ENCODE peak calls at places on chromosomes 6 and 20, in five cellular contexts. O is MM.1S, S is brain microvascular endothelial cell, T is lung, A is SJSA1. Y is an unnamed sample.

GRCh38 chr20:14963262-14963663 is 625.9 kb upstream of the FLRT3 start:
- DNase-seq in O (no peak), S (peak), T (no peak), A (no peak), Y (no peak)

GRCh38 chr20:41135187-41135887 is 2.0 kb upstream of the PLCG1 start:
- DNase-seq in O (peak), S (no peak), T (no peak), A (peak), Y (no peak)

GRCh38 chr6:137309078-137309762 is 90.0 kb upstream of the IFNGR1 start:
- DNase-seq in O (no peak), S (peak), T (peak), A (peak), Y (no peak)

GRCh38 chr6:90204327-90204726 is 92.3 kb downstream of the BACH2 start:
- DNase-seq in O (no peak), S (no peak), T (no peak), A (no peak), Y (no peak)

GRCh38 chr6:89925826-89926225 is 31.6 kb downstream of the GJA10 start:
- DNase-seq in O (no peak), S (no peak), T (no peak), A (no peak), Y (no peak)

GRCh38 chr20:16761305-16761829 is 13.2 kb downstream of the OTOR start:
- DNase-seq in O (peak), S (peak), T (peak), A (peak), Y (no peak)

GRCh38 chr20:23245553-23246128 is 105.0 kb upstream of the NXT1 start:
- DNase-seq in O (no peak), S (no peak), T (peak), A (peak), Y (peak)

GRCh38 chr20:34954905-34955231 is 738 bp downstream of the GSS start:
- DNase-seq in O (no peak), S (peak), T (no peak), A (no peak), Y (no peak)

GRCh38 chr6:107670792-107671199 is 153.3 kb downstream of the SCML4 start:
- DNase-seq in O (no peak), S (peak), T (peak), A (no peak), Y (peak)

GRCh38 chr20:11734431-11734830 is 183.3 kb upstream of the BTBD3 start:
- DNase-seq in O (no peak), S (no peak), T (no peak), A (no peak), Y (no peak)

GRCh38 chr20:12051206-12052163 is 133.8 kb downstream of the BTBD3 start:
- DNase-seq in O (no peak), S (no peak), T (no peak), A (no peak), Y (no peak)

GRCh38 chr6:47897233-47897632 is 115.4 kb downstream of the OPN5 start:
- DNase-seq in O (no peak), S (no peak), T (no peak), A (no peak), Y (no peak)

GRCh38 chr20:62141397-62142251 is 1.6 kb downstream of the PSMA7 start:
- DNase-seq in O (peak), S (no peak), T (no peak), A (peak), Y (no peak)

GRCh38 chr20:52047811-52048302 is 143.7 kb downstream of the ZFP64 start:
- DNase-seq in O (no peak), S (peak), T (no peak), A (peak), Y (no peak)

GRCh38 chr20:21514553-21515251 is 838 bp upstream of the NKX2-2 start:
- DNase-seq in O (no peak), S (no peak), T (no peak), A (peak), Y (no peak)

GRCh38 chr6:163926642-163927041 is 512.1 kb downstream of the QKI start:
- DNase-seq in O (no peak), S (no peak), T (no peak), A (no peak), Y (no peak)

GRCh38 chr20:3115190-3116107 is 30.9 kb upstream of the AVP start:
- DNase-seq in O (peak), S (peak), T (no peak), A (peak), Y (peak)

GRCh38 chr20:41998539-41999341 is 380.6 kb upstream of the CHD6 start:
- DNase-seq in O (no peak), S (no peak), T (no peak), A (no peak), Y (peak)

GRCh38 chr6:89438248-89438647 is 5.3 kb downstream of the ANKRD6 start:
- DNase-seq in O (no peak), S (no peak), T (no peak), A (no peak), Y (no peak)

GRCh38 chr6:125821825-125822281 is 31.1 kb downstream of the NCOA7 start:
- DNase-seq in O (no peak), S (no peak), T (no peak), A (no peak), Y (no peak)

GRCh38 chr6:108839068-108839467 is 9.2 kb upstream of the ARMC2 start:
- DNase-seq in O (no peak), S (no peak), T (no peak), A (no peak), Y (no peak)

GRCh38 chr6:137945149-137945498 is 78.1 kb downstream of the TNFAIP3 start:
- DNase-seq in O (no peak), S (no peak), T (no peak), A (no peak), Y (no peak)

GRCh38 chr6:165245287-165245686 is 64.1 kb downstream of the C6orf118 start:
- DNase-seq in O (no peak), S (no peak), T (no peak), A (peak), Y (no peak)

GRCh38 chr6:119463081-119463626 is 113.6 kb upstream of the MAN1A1 start:
- DNase-seq in O (peak), S (no peak), T (no peak), A (no peak), Y (peak)

GRCh38 chr20:37686762-37687477 is 6.9 kb upstream of the CTNNBL1 start:
- DNase-seq in O (no peak), S (peak), T (no peak), A (no peak), Y (no peak)

GRCh38 chr6:49142422-49143151 is 320.5 kb downstream of the MMUT start:
- DNase-seq in O (no peak), S (no peak), T (no peak), A (no peak), Y (no peak)

GRCh38 chr6:3847521-3847920 is 1.7 kb upstream of the FAM50B start:
- DNase-seq in O (no peak), S (no peak), T (no peak), A (no peak), Y (no peak)

GRCh38 chr20:34637245-34638185 is 39.4 kb downstream of the PIGU start:
- DNase-seq in O (no peak), S (peak), T (no peak), A (peak), Y (no peak)

GRCh38 chr6:108521616-108522107 is 39.1 kb upstream of the FOXO3 start:
- DNase-seq in O (no peak), S (no peak), T (no peak), A (no peak), Y (no peak)

GRCh38 chr6:110660066-110660655 is 155.1 kb downstream of the CDK19 start:
- DNase-seq in O (no peak), S (no peak), T (no peak), A (no peak), Y (no peak)

GRCh38 chr6:110665600-110665999 is 149.7 kb downstream of the CDK19 start:
- DNase-seq in O (no peak), S (no peak), T (no peak), A (no peak), Y (no peak)

GRCh38 chr6:110662468-110663211 is 152.6 kb downstream of the CDK19 start:
- DNase-seq in O (no peak), S (no peak), T (no peak), A (no peak), Y (no peak)

GRCh38 chr6:110661426-110661825 is 153.8 kb downstream of the CDK19 start:
- DNase-seq in O (no peak), S (no peak), T (no peak), A (no peak), Y (no peak)

GRCh38 chr6:110664933-110665332 is 150.3 kb downstream of the CDK19 start:
- DNase-seq in O (no peak), S (no peak), T (no peak), A (no peak), Y (no peak)
- H3K4me3 ChIP-seq in O (no peak), S (no peak), T (no peak), A (no peak), Y (no peak)

DNA sequence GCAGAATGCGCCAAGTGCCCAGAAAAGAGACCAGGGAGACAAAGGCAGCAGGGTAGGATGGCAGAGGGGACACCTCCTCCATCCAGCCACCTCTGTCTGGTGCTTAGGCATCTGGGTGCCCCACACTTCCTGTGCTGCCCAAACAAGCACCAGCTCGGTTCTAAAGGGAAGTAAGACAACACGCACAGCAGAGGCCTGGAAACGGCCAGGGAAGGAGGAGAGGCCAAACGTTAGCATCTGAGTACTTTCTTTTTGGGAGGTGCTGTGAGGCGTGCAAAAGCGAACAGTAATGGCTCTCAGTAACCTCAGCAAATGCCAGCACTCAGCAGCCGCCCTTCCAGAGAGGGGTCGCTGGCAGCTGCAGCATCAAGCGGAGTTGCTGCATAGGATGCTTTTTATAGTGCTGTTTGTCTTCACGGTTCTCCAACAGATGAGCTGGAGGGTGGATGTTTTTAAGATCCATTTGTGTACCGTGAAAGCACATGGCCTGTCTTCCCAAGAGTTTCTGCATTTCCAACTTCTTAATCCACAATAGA is 124.5 kb downstream of the LY86 start:
- DNase-seq in O (no peak), S (no peak), T (no peak), A (no peak), Y (peak)
- H3K4me3 ChIP-seq in O (no peak), S (no peak), T (no peak), A (no peak), Y (no peak)

GRCh38 chr20:6122873-6123649 is at the start of gene FERMT1:
- DNase-seq in O (peak), S (peak), T (peak), A (peak), Y (peak)
- H3K4me3 ChIP-seq in O (peak), S (peak), T (peak), A (peak), Y (peak)

GRCh38 chr6:18329781-18330180 is 57.4 kb upstream of the RNF144B start:
- DNase-seq in O (no peak), S (no peak), T (no peak), A (no peak), Y (no peak)
- H3K4me3 ChIP-seq in O (no peak), S (no peak), T (no peak), A (no peak), Y (no peak)

GRCh38 chr20:58894652-58895051 is 42.1 kb downstream of the GNAS start:
- DNase-seq in O (no peak), S (no peak), T (no peak), A (no peak), Y (no peak)
- H3K4me3 ChIP-seq in O (no peak), S (no peak), T (no peak), A (peak), Y (peak)

GRCh38 chr20:32822189-32822588 is 2.4 kb downstream of the MAPRE1 start:
- DNase-seq in O (no peak), S (no peak), T (no peak), A (no peak), Y (no peak)

GRCh38 chr20:32820000-32820697 is 395 bp downstream of the MAPRE1 start:
- DNase-seq in O (peak), S (no peak), T (peak), A (peak), Y (peak)

GRCh38 chr20:32823737-32824588 is 4.2 kb downstream of the MAPRE1 start:
- DNase-seq in O (no peak), S (no peak), T (no peak), A (no peak), Y (no peak)

GRCh38 chr20:32820698-32821378 is 1.1 kb downstream of the MAPRE1 start:
- DNase-seq in O (no peak), S (no peak), T (no peak), A (no peak), Y (no peak)

DNA sequence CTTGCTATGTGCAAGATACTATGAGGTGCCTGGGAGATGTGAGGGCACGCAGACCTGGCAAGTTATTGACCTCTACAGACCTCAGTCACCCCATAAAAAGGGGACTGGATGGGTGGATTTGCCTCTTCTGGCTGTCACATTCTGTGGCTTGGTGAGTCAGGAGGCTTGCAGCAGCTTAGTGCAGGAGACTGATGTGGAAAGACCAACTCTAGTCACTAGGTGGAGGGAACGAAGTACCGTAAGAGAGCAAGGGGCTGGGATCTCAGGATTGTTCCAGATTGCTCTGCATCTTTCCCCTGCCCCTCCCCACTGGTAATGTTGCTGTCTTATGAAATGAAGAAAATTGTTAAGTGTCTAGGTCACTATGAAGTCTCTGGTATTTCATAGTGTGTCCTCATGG is 3.3 kb downstream of the MAPRE1 start:
- DNase-seq in O (no peak), S (peak), T (no peak), A (peak), Y (no peak)
- H3K4me3 ChIP-seq in O (no peak), S (no peak), T (no peak), A (no peak), Y (no peak)